ENCODE peak calls at places on chromosomes 16 and 17, in five cellular contexts. N is glomerular endothelial cell, E is NCI-H510A treated with DMSO at 0.1 percent for 48 hours, B is HuH-7.5, X is GM06990. O is an unnamed sample.
A peak's percentile ranks its signal among the peaks of the same experiment; 100 is the strongest.

GRCh38 chr17:74950207-74950606 is 14.5 kb downstream of the OTOP3 start:
- DNase-seq in E (peak; percentile 71), X (no peak), N (no peak), B (no peak), O (no peak)

GRCh38 chr17:13410874-13411273 is 190.9 kb downstream of the HS3ST3A1 start:
- DNase-seq in B (no peak), X (no peak), E (no peak), N (no peak), O (peak; percentile 70)

GRCh38 chr17:6398955-6399354 is 36.0 kb downstream of the AIPL1 start:
- DNase-seq in B (no peak), N (no peak), X (no peak), E (no peak), O (no peak)

GRCh38 chr17:48541574-48542113 is 3.3 kb downstream of the HOXB2 start:
- DNase-seq in N (no peak), B (no peak), X (peak; percentile 28), E (no peak), O (peak; percentile 88)

GRCh38 chr16:79429276-79430128 is 171.0 kb downstream of the MAF start:
- DNase-seq in X (no peak), B (no peak), E (no peak), N (no peak), O (no peak)

GRCh38 chr17:29291163-29291752 is 2.7 kb downstream of the NUFIP2 start:
- DNase-seq in X (no peak), E (peak; percentile 83), B (peak; percentile 58), N (peak; percentile 37), O (peak; percentile 83)

GRCh38 chr17:81412490-81413093 is 17.3 kb downstream of the BAHCC1 start:
- DNase-seq in E (no peak), N (no peak), B (no peak), X (peak; percentile 69), O (no peak)

GRCh38 chr17:32275060-32276042 is 9.7 kb downstream of the RHBDL3 start:
- DNase-seq in N (no peak), B (no peak), X (no peak), E (no peak), O (peak; percentile 98)

GRCh38 chr17:46876353-46876887 is 25.0 kb downstream of the WNT9B start:
- DNase-seq in B (peak; percentile 66), N (no peak), X (no peak), E (peak; percentile 90), O (no peak)

GRCh38 chr17:79965806-79966205 is 69.9 kb downstream of the TBC1D16 start:
- DNase-seq in E (no peak), X (no peak), B (no peak), N (no peak), O (no peak)